ENCODE peak calls at places on chromosomes 6 and 20, in ten cellular contexts. N, R, S, O, X, J, M, H, E and C are unnamed samples. For H3K9me3, the result is how much of the 10 kb centered on the place peaks cover.

GRCh38 chr20:17470521-17470920 is 60.7 kb downstream of the BFSP1 start:
- DNase-seq in R (no peak), N (no peak), O (no peak), J (no peak), X (no peak), M (no peak), E (no peak), H (no peak), S (no peak), C (no peak)

GRCh38 chr20:20212675-20213096 is 155.2 kb upstream of the INSM1 start:
- DNase-seq in X (no peak), R (no peak), H (no peak), M (no peak), E (no peak), J (no peak), S (no peak), O (no peak), N (no peak), C (no peak)

GRCh38 chr6:106811088-106811686 is 163.3 kb downstream of the CD24 start:
- DNase-seq in H (no peak), O (no peak), J (no peak), R (no peak), S (no peak), M (no peak), N (no peak), X (no peak), E (no peak), C (no peak)

GRCh38 chr6:146990821-146991798 is 213.1 kb upstream of the STXBP5 start:
- DNase-seq in H (peak), R (no peak), E (no peak), O (no peak), S (no peak), N (no peak), M (no peak), X (peak), J (peak), C (no peak)

GRCh38 chr20:59817846-59818245 is 115.6 kb downstream of the SYCP2 start:
- DNase-seq in N (no peak), S (no peak), R (no peak), X (no peak), E (no peak), H (no peak), J (no peak), O (no peak), M (peak), C (no peak)

GRCh38 chr6:166691199-166691598 is 64.1 kb upstream of the RPS6KA2 start:
- DNase-seq in H (peak), S (no peak), E (peak), J (peak), X (peak), O (no peak), M (peak), N (no peak), R (no peak), C (no peak)

GRCh38 chr6:89485320-89485719 is 52.4 kb downstream of the ANKRD6 start:
- DNase-seq in M (no peak), N (no peak), O (no peak), E (no peak), X (no peak), J (no peak), R (no peak), H (no peak), S (no peak), C (no peak)

GRCh38 chr6:39867592-39867991 is 66.7 kb downstream of the MOCS1 start:
- DNase-seq in J (no peak), E (no peak), X (no peak), R (no peak), M (no peak), H (no peak), O (peak), S (peak), N (no peak), C (no peak)

GRCh38 chr6:92688328-92688727 is 731.0 kb downstream of the EPHA7 start:
- DNase-seq in X (peak), S (peak), R (no peak), N (no peak), O (no peak), M (no peak), H (no peak), J (peak), E (no peak), C (no peak)

GRCh38 chr20:38406476-38406875 is 28.7 kb downstream of the SNHG17 start:
- DNase-seq in S (no peak), N (no peak), H (no peak), J (no peak), M (no peak), O (no peak), E (no peak), R (no peak), X (no peak), C (no peak)

GRCh38 chr6:43434441-43434840 is 7.1 kb downstream of the ABCC10 start:
- DNase-seq in M (no peak), H (no peak), R (no peak), X (no peak), O (no peak), N (no peak), E (no peak), J (no peak), S (no peak), C (no peak)

GRCh38 chr6:4930025-4930692 is 73.7 kb downstream of the RPP40 start:
- DNase-seq in H (no peak), J (no peak), R (no peak), N (no peak), M (no peak), E (no peak), X (no peak), S (no peak), O (no peak), C (no peak)

GRCh38 chr6:90915224-90915915 is 328.5 kb upstream of the MAP3K7 start:
- DNase-seq in E (no peak), N (no peak), O (no peak), X (no peak), M (no peak), R (no peak), J (no peak), S (no peak), H (no peak), C (no peak)

GRCh38 chr6:19737968-19738367 is 99.2 kb upstream of the ID4 start:
- DNase-seq in X (no peak), M (no peak), S (no peak), E (no peak), O (no peak), R (no peak), H (no peak), N (no peak), J (no peak), C (no peak)

GRCh38 chr6:14149053-14149746 is 31.6 kb downstream of the CD83 start:
- DNase-seq in E (no peak), O (no peak), J (no peak), X (no peak), M (no peak), H (no peak), N (no peak), S (no peak), R (no peak), C (no peak)

GRCh38 chr20:6590891-6591679 is 176.4 kb upstream of the BMP2 start:
- DNase-seq in J (peak), N (no peak), S (no peak), X (no peak), R (no peak), M (no peak), O (no peak), E (no peak), H (peak), C (no peak)

GRCh38 chr6:139278190-139278589 is 13.6 kb downstream of the TXLNB start:
- DNase-seq in O (no peak), R (no peak), X (no peak), H (no peak), S (no peak), N (no peak), E (no peak), M (no peak), J (no peak), C (no peak)

GRCh38 chr20:42646250-42646649 is 543.5 kb downstream of the PTPRT start:
- DNase-seq in S (no peak), H (no peak), X (no peak), R (no peak), E (no peak), J (no peak), N (no peak), O (no peak), M (no peak), C (no peak)

GRCh38 chr6:82080767-82081166 is 166.8 kb downstream of the IBTK start:
- DNase-seq in S (no peak), E (no peak), O (no peak), N (no peak), R (no peak), J (no peak), H (no peak), X (no peak), M (no peak), C (no peak)

GRCh38 chr6:99434702-99435530 is 9.8 kb upstream of the PNISR start:
- DNase-seq in X (no peak), J (peak), N (no peak), S (peak), M (no peak), R (no peak), E (no peak), O (no peak), H (peak), C (no peak)

GRCh38 chr20:63738687-63739128 is 868 bp upstream of the SLC2A4RG start:
- DNase-seq in R (no peak), E (peak), M (peak), J (peak), S (peak), O (peak), N (no peak), X (peak), H (peak), C (no peak)

GRCh38 chr6:151502499-151502898 is 8.7 kb downstream of the CCDC170 start:
- DNase-seq in X (no peak), J (peak), M (no peak), H (peak), N (no peak), E (no peak), S (no peak), R (no peak), O (no peak), C (no peak)

GRCh38 chr6:169070506-169071176 is 183.0 kb downstream of the THBS2 start:
- DNase-seq in X (peak), S (no peak), J (peak), R (no peak), N (no peak), O (peak), M (peak), H (peak), E (no peak), C (no peak)

GRCh38 chr6:127446356-127446755 is 12.8 kb downstream of the KIAA0408 start:
- DNase-seq in O (no peak), E (no peak), J (peak), H (peak), R (no peak), M (no peak), N (no peak), S (no peak), X (no peak), C (no peak)

GRCh38 chr20:37200926-37201826 is 21.8 kb upstream of the MROH8 start:
- DNase-seq in J (no peak), N (no peak), H (no peak), O (no peak), E (no peak), M (no peak), R (no peak), X (no peak), S (no peak), C (no peak)

GRCh38 chr6:163766936-163767335 is 352.4 kb downstream of the QKI start:
- DNase-seq in J (no peak), S (no peak), O (no peak), M (no peak), H (no peak), N (no peak), X (no peak), E (no peak), R (no peak), C (no peak)

GRCh38 chr6:152472325-152472724 is 164.8 kb downstream of the SYNE1 start:
- DNase-seq in H (no peak), X (no peak), S (no peak), N (no peak), M (no peak), O (no peak), E (no peak), J (no peak), R (no peak), C (no peak)

GRCh38 chr6:46704562-46704961 is 16.9 kb downstream of the TDRD6 start:
- DNase-seq in E (no peak), X (no peak), N (no peak), J (no peak), M (no peak), H (peak), R (no peak), S (peak), O (no peak), C (no peak)

GRCh38 chr20:47998736-47999135 is 213.5 kb upstream of the SULF2 start:
- DNase-seq in H (peak), R (no peak), M (no peak), X (no peak), J (no peak), E (no peak), N (no peak), O (no peak), S (no peak), C (no peak)

GRCh38 chr6:31736026-31736767 is at the start of gene CLIC1:
- DNase-seq in S (peak), R (peak), H (peak), J (peak), X (peak), E (peak), O (peak), N (peak), M (peak), C (no peak)

GRCh38 chr20:46130534-46130933 is 12.4 kb downstream of the CD40 start:
- DNase-seq in S (no peak), J (no peak), R (no peak), H (no peak), O (no peak), E (peak), X (no peak), M (no peak), N (no peak), C (no peak)

DNA sequence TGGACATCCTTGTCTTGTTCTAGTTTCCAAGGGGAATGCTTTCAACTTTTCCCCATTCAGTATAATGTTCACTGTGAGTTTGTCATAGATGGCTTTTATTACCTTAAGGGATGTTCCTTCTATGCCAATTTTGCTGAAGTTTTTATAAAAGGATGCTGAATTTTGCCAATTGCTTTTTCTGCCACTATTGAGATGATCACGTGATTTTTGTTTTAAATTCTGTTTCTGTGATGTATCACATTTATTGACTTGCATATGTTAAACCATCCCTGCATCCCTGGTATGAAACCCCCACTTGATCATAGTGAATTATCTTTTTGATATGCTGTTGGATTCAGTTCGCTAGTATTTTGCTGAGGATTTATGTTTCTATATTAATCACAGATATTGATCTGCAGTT is 130.6 kb upstream of the TAB2 start:
- DNase-seq in M (no peak), X (no peak), O (no peak), H (no peak), S (no peak), R (no peak), J (no peak), N (no peak), E (no peak), C (no peak)
- H3K9me3 ChIP-seq in M (under half), X (under half), O (under half), H (under half), S (under half), R (under half), J (under half), N (under half), E (under half), C (under half)

GRCh38 chr6:140499607-140500006 is 1125.2 kb upstream of the CITED2 start:
- DNase-seq in J (no peak), O (no peak), M (no peak), E (no peak), X (no peak), R (no peak), H (no peak), S (no peak), N (no peak), C (no peak)
- H3K9me3 ChIP-seq in J (under half), O (under half), M (under half), E (under half), X (under half), R (under half), H (under half), S (under half), N (under half), C (under half)

DNA sequence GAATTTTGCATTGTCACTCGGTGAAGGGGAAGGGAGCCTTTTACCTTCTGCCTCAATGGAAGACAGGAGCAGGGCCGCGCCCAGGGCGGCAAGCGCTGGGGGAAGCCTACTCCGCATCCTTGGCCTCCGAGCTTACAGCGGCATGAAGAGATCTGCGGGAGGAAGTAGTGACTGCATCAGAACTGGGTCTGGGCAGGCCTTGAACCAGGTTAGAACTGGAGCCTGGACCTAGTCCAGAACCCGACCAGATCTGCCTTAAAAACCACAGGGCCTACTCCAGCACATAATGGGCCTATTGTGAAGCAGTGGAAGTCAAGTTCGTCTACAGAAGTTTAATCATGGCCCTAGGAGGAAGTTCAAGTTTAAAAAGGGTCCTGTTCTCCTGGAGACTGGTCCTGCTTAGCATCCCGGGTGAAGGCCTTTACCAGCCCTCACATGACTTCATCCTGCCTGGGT is 3.1 kb downstream of the COL12A1 start:
- DNase-seq in X (no peak), R (no peak), E (no peak), J (peak), M (no peak), N (no peak), O (no peak), H (peak), S (no peak), C (no peak)
- H3K9me3 ChIP-seq in X (under half), R (under half), E (under half), J (under half), M (under half), N (under half), O (under half), H (under half), S (under half), C (under half)

GRCh38 chr20:58710481-58711265 is 18.1 kb downstream of the NPEPL1 start:
- DNase-seq in E (no peak), S (no peak), J (no peak), R (no peak), X (no peak), O (peak), N (no peak), H (no peak), M (peak), C (no peak)
- H3K9me3 ChIP-seq in E (under half), S (under half), J (under half), R (under half), X (under half), O (under half), N (under half), H (under half), M (under half), C (under half)

DNA sequence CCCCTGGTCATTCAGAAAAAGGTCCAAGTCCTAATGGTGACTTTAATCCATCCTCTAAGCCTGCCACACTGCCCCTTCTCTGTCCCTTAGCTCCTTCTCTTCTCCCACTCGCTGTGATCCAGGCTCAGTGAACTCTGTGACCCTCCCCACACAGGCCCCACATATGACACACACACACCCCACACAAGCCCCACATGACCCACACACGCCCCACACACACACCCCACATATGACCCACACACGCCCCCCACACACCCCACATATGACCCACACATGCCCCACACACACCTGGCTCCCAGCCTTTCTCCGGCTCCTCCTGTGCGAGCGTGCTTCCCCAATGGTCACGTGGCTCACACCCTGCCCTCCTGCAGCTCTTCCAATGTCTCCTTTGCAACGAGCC is 528.4 kb upstream of the AGPAT4 start:
- DNase-seq in M (no peak), H (no peak), E (no peak), O (no peak), S (no peak), J (no peak), N (no peak), X (no peak), R (no peak), C (no peak)
- H3K9me3 ChIP-seq in M (under half), H (under half), E (under half), O (under half), S (under half), J (under half), N (under half), X (under half), R (under half), C (under half)

GRCh38 chr6:148671952-148672351 is 74.9 kb upstream of the UST start:
- DNase-seq in S (no peak), N (no peak), J (no peak), R (no peak), E (no peak), H (no peak), M (no peak), O (no peak), X (no peak), C (no peak)
- H3K9me3 ChIP-seq in S (under half), N (under half), J (under half), R (under half), E (under half), H (under half), M (under half), O (under half), X (under half), C (under half)

DNA sequence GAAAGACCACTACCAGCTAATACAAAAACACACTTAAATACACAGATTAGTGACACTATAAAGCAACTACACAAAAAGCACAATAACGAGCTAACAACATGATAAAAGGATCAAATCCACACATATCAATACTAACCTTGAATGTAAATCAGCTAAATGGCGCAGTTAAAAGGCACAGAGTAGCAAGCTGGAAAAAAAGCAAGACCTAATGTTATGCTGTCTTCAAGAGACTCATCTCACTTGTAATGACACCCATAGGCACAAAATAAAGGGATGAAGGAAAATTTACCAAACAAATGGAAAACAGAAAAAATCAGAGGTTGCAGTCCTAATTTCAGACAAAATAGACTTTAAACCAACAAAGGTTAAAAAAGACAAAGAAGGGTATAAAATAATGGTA is 86.3 kb downstream of the NUS1 start:
- DNase-seq in S (no peak), R (no peak), M (no peak), J (no peak), N (no peak), H (no peak), E (no peak), O (no peak), X (no peak), C (no peak)
- H3K9me3 ChIP-seq in S (under half), R (under half), M (under half), J (under half), N (under half), H (under half), E (under half), O (under half), X (under half), C (under half)

GRCh38 chr20:62196286-62196685 is 13.5 kb downstream of the MTG2 start:
- DNase-seq in X (no peak), N (no peak), M (no peak), R (no peak), H (no peak), E (no peak), O (no peak), J (no peak), S (no peak), C (no peak)
- H3K9me3 ChIP-seq in X (under half), N (under half), M (under half), R (under half), H (under half), E (under half), O (under half), J (under half), S (under half), C (under half)

GRCh38 chr6:2327591-2327990 is 82.2 kb upstream of the GMDS start:
- DNase-seq in J (no peak), O (no peak), R (no peak), E (no peak), N (no peak), H (no peak), M (no peak), X (no peak), S (no peak), C (no peak)
- H3K9me3 ChIP-seq in J (half or more), O (under half), R (under half), E (under half), N (under half), H (under half), M (under half), X (under half), S (under half), C (under half)